ENCODE peak calls at places on chromosome 12, in seven cellular contexts. One of them, this sample, is unnamed.

GRCh38 chr12:49987620-49988303 is 15.0 kb downstream of the AQP6 start:
- DNase-seq in stimulated activated CD8-positive, alpha-beta memory T cell treated with anti-CD3 and anti-CD28 coated beads, Interleukin-2, amount 100 ng/mL, for 48 hours: no peak
- DNase-seq in AML-193: peak; percentile 70
- DNase-seq in NCI-H1092 treated with DMSO at 0.1 percent for 48 hours: peak; percentile 65
- DNase-seq in activated CD4-positive, CD25-positive, alpha-beta regulatory T cell treated with anti-CD3 and anti-CD28 coated beads, Interleukin-2, amount 50 U/mL, for 72 hours: no peak
- DNase-seq in head of caudate nucleus: no peak
- DNase-seq in fibroblast of the aortic adventitia: no peak
- DNase-seq in this sample: no peak

GRCh38 chr12:116990329-116990728 is 79.6 kb downstream of the FBXW8 start:
- DNase-seq in AML-193: no peak
- DNase-seq in head of caudate nucleus: no peak
- DNase-seq in activated CD4-positive, CD25-positive, alpha-beta regulatory T cell treated with anti-CD3 and anti-CD28 coated beads, Interleukin-2, amount 50 U/mL, for 72 hours: no peak
- DNase-seq in NCI-H1092 treated with DMSO at 0.1 percent for 48 hours: no peak
- DNase-seq in fibroblast of the aortic adventitia: no peak
- DNase-seq in stimulated activated CD8-positive, alpha-beta memory T cell treated with anti-CD3 and anti-CD28 coated beads, Interleukin-2, amount 100 ng/mL, for 48 hours: no peak
- DNase-seq in this sample: no peak

GRCh38 chr12:57101892-57102695 is 9.1 kb downstream of the STAT6 start:
- DNase-seq in stimulated activated CD8-positive, alpha-beta memory T cell treated with anti-CD3 and anti-CD28 coated beads, Interleukin-2, amount 100 ng/mL, for 48 hours: no peak
- DNase-seq in activated CD4-positive, CD25-positive, alpha-beta regulatory T cell treated with anti-CD3 and anti-CD28 coated beads, Interleukin-2, amount 50 U/mL, for 72 hours: no peak
- DNase-seq in NCI-H1092 treated with DMSO at 0.1 percent for 48 hours: no peak
- DNase-seq in AML-193: no peak
- DNase-seq in head of caudate nucleus: no peak
- DNase-seq in fibroblast of the aortic adventitia: no peak
- DNase-seq in this sample: no peak

GRCh38 chr12:18165422-18165871 is 75.5 kb upstream of the RERGL start:
- DNase-seq in head of caudate nucleus: no peak
- DNase-seq in stimulated activated CD8-positive, alpha-beta memory T cell treated with anti-CD3 and anti-CD28 coated beads, Interleukin-2, amount 100 ng/mL, for 48 hours: no peak
- DNase-seq in activated CD4-positive, CD25-positive, alpha-beta regulatory T cell treated with anti-CD3 and anti-CD28 coated beads, Interleukin-2, amount 50 U/mL, for 72 hours: no peak
- DNase-seq in NCI-H1092 treated with DMSO at 0.1 percent for 48 hours: peak; percentile 40
- DNase-seq in AML-193: peak; percentile 29
- DNase-seq in fibroblast of the aortic adventitia: peak; percentile 55
- DNase-seq in this sample: peak; percentile 29

GRCh38 chr12:65308001-65308400 is 29.5 kb downstream of the MSRB3 start:
- DNase-seq in NCI-H1092 treated with DMSO at 0.1 percent for 48 hours: no peak
- DNase-seq in activated CD4-positive, CD25-positive, alpha-beta regulatory T cell treated with anti-CD3 and anti-CD28 coated beads, Interleukin-2, amount 50 U/mL, for 72 hours: no peak
- DNase-seq in head of caudate nucleus: no peak
- DNase-seq in AML-193: peak; percentile 28
- DNase-seq in stimulated activated CD8-positive, alpha-beta memory T cell treated with anti-CD3 and anti-CD28 coated beads, Interleukin-2, amount 100 ng/mL, for 48 hours: no peak
- DNase-seq in fibroblast of the aortic adventitia: peak; percentile 32
- DNase-seq in this sample: no peak

GRCh38 chr12:53231859-53232640 is at the start of gene RARG:
- DNase-seq in NCI-H1092 treated with DMSO at 0.1 percent for 48 hours: no peak
- DNase-seq in head of caudate nucleus: no peak
- DNase-seq in AML-193: no peak
- DNase-seq in activated CD4-positive, CD25-positive, alpha-beta regulatory T cell treated with anti-CD3 and anti-CD28 coated beads, Interleukin-2, amount 50 U/mL, for 72 hours: peak; percentile 65
- DNase-seq in stimulated activated CD8-positive, alpha-beta memory T cell treated with anti-CD3 and anti-CD28 coated beads, Interleukin-2, amount 100 ng/mL, for 48 hours: peak; percentile 55
- DNase-seq in fibroblast of the aortic adventitia: peak; percentile 61
- DNase-seq in this sample: no peak

GRCh38 chr12:32049956-32050355 is 56.7 kb upstream of the BICD1 start:
- DNase-seq in fibroblast of the aortic adventitia: no peak
- DNase-seq in stimulated activated CD8-positive, alpha-beta memory T cell treated with anti-CD3 and anti-CD28 coated beads, Interleukin-2, amount 100 ng/mL, for 48 hours: no peak
- DNase-seq in AML-193: no peak
- DNase-seq in activated CD4-positive, CD25-positive, alpha-beta regulatory T cell treated with anti-CD3 and anti-CD28 coated beads, Interleukin-2, amount 50 U/mL, for 72 hours: no peak
- DNase-seq in NCI-H1092 treated with DMSO at 0.1 percent for 48 hours: no peak
- DNase-seq in head of caudate nucleus: no peak
- DNase-seq in this sample: no peak

GRCh38 chr12:14396071-14396470 is 30.6 kb downstream of the ATF7IP start:
- DNase-seq in activated CD4-positive, CD25-positive, alpha-beta regulatory T cell treated with anti-CD3 and anti-CD28 coated beads, Interleukin-2, amount 50 U/mL, for 72 hours: no peak
- DNase-seq in fibroblast of the aortic adventitia: no peak
- DNase-seq in NCI-H1092 treated with DMSO at 0.1 percent for 48 hours: no peak
- DNase-seq in AML-193: no peak
- DNase-seq in head of caudate nucleus: no peak
- DNase-seq in stimulated activated CD8-positive, alpha-beta memory T cell treated with anti-CD3 and anti-CD28 coated beads, Interleukin-2, amount 100 ng/mL, for 48 hours: no peak
- DNase-seq in this sample: no peak

GRCh38 chr12:131894981-131895639 is 688 bp downstream of the ULK1 start:
- DNase-seq in NCI-H1092 treated with DMSO at 0.1 percent for 48 hours: no peak
- DNase-seq in activated CD4-positive, CD25-positive, alpha-beta regulatory T cell treated with anti-CD3 and anti-CD28 coated beads, Interleukin-2, amount 50 U/mL, for 72 hours: no peak
- DNase-seq in fibroblast of the aortic adventitia: no peak
- DNase-seq in head of caudate nucleus: no peak
- DNase-seq in stimulated activated CD8-positive, alpha-beta memory T cell treated with anti-CD3 and anti-CD28 coated beads, Interleukin-2, amount 100 ng/mL, for 48 hours: no peak
- DNase-seq in AML-193: no peak
- DNase-seq in this sample: no peak

GRCh38 chr12:114248527-114248926 is 157.4 kb downstream of the TBX5 start:
- DNase-seq in AML-193: no peak
- DNase-seq in activated CD4-positive, CD25-positive, alpha-beta regulatory T cell treated with anti-CD3 and anti-CD28 coated beads, Interleukin-2, amount 50 U/mL, for 72 hours: no peak
- DNase-seq in NCI-H1092 treated with DMSO at 0.1 percent for 48 hours: no peak
- DNase-seq in head of caudate nucleus: no peak
- DNase-seq in fibroblast of the aortic adventitia: no peak
- DNase-seq in stimulated activated CD8-positive, alpha-beta memory T cell treated with anti-CD3 and anti-CD28 coated beads, Interleukin-2, amount 100 ng/mL, for 48 hours: no peak
- DNase-seq in this sample: no peak

GRCh38 chr12:47748899-47749298 is 9.8 kb downstream of the RAPGEF3 start:
- DNase-seq in stimulated activated CD8-positive, alpha-beta memory T cell treated with anti-CD3 and anti-CD28 coated beads, Interleukin-2, amount 100 ng/mL, for 48 hours: no peak
- DNase-seq in fibroblast of the aortic adventitia: no peak
- DNase-seq in activated CD4-positive, CD25-positive, alpha-beta regulatory T cell treated with anti-CD3 and anti-CD28 coated beads, Interleukin-2, amount 50 U/mL, for 72 hours: no peak
- DNase-seq in AML-193: no peak
- DNase-seq in head of caudate nucleus: no peak
- DNase-seq in NCI-H1092 treated with DMSO at 0.1 percent for 48 hours: no peak
- DNase-seq in this sample: no peak

GRCh38 chr12:124441443-124442190 is 125.8 kb downstream of the NCOR2 start:
- DNase-seq in head of caudate nucleus: no peak
- DNase-seq in AML-193: no peak
- DNase-seq in stimulated activated CD8-positive, alpha-beta memory T cell treated with anti-CD3 and anti-CD28 coated beads, Interleukin-2, amount 100 ng/mL, for 48 hours: no peak
- DNase-seq in activated CD4-positive, CD25-positive, alpha-beta regulatory T cell treated with anti-CD3 and anti-CD28 coated beads, Interleukin-2, amount 50 U/mL, for 72 hours: no peak
- DNase-seq in NCI-H1092 treated with DMSO at 0.1 percent for 48 hours: no peak
- DNase-seq in fibroblast of the aortic adventitia: peak; percentile 95
- DNase-seq in this sample: peak; percentile 93

GRCh38 chr12:40597133-40597532 is 95.1 kb upstream of the CNTN1 start:
- DNase-seq in NCI-H1092 treated with DMSO at 0.1 percent for 48 hours: no peak
- DNase-seq in AML-193: no peak
- DNase-seq in fibroblast of the aortic adventitia: no peak
- DNase-seq in stimulated activated CD8-positive, alpha-beta memory T cell treated with anti-CD3 and anti-CD28 coated beads, Interleukin-2, amount 100 ng/mL, for 48 hours: no peak
- DNase-seq in activated CD4-positive, CD25-positive, alpha-beta regulatory T cell treated with anti-CD3 and anti-CD28 coated beads, Interleukin-2, amount 50 U/mL, for 72 hours: no peak
- DNase-seq in head of caudate nucleus: no peak
- DNase-seq in this sample: no peak

GRCh38 chr12:77204055-77204454 is 138.7 kb upstream of the E2F7 start:
- DNase-seq in head of caudate nucleus: no peak
- DNase-seq in fibroblast of the aortic adventitia: no peak
- DNase-seq in activated CD4-positive, CD25-positive, alpha-beta regulatory T cell treated with anti-CD3 and anti-CD28 coated beads, Interleukin-2, amount 50 U/mL, for 72 hours: no peak
- DNase-seq in stimulated activated CD8-positive, alpha-beta memory T cell treated with anti-CD3 and anti-CD28 coated beads, Interleukin-2, amount 100 ng/mL, for 48 hours: no peak
- DNase-seq in NCI-H1092 treated with DMSO at 0.1 percent for 48 hours: no peak
- DNase-seq in AML-193: no peak
- DNase-seq in this sample: no peak

GRCh38 chr12:21891763-21892217 is 49.4 kb downstream of the ABCC9 start:
- DNase-seq in NCI-H1092 treated with DMSO at 0.1 percent for 48 hours: no peak
- DNase-seq in stimulated activated CD8-positive, alpha-beta memory T cell treated with anti-CD3 and anti-CD28 coated beads, Interleukin-2, amount 100 ng/mL, for 48 hours: no peak
- DNase-seq in head of caudate nucleus: no peak
- DNase-seq in activated CD4-positive, CD25-positive, alpha-beta regulatory T cell treated with anti-CD3 and anti-CD28 coated beads, Interleukin-2, amount 50 U/mL, for 72 hours: no peak
- DNase-seq in AML-193: no peak
- DNase-seq in fibroblast of the aortic adventitia: peak; percentile 80
- DNase-seq in this sample: no peak

GRCh38 chr12:47035459-47035858 is 44.0 kb upstream of the PCED1B start:
- DNase-seq in activated CD4-positive, CD25-positive, alpha-beta regulatory T cell treated with anti-CD3 and anti-CD28 coated beads, Interleukin-2, amount 50 U/mL, for 72 hours: no peak
- DNase-seq in AML-193: no peak
- DNase-seq in stimulated activated CD8-positive, alpha-beta memory T cell treated with anti-CD3 and anti-CD28 coated beads, Interleukin-2, amount 100 ng/mL, for 48 hours: no peak
- DNase-seq in fibroblast of the aortic adventitia: no peak
- DNase-seq in head of caudate nucleus: no peak
- DNase-seq in NCI-H1092 treated with DMSO at 0.1 percent for 48 hours: no peak
- DNase-seq in this sample: no peak

GRCh38 chr12:53770281-53770680 is 18.5 kb upstream of the CISTR start:
- DNase-seq in stimulated activated CD8-positive, alpha-beta memory T cell treated with anti-CD3 and anti-CD28 coated beads, Interleukin-2, amount 100 ng/mL, for 48 hours: no peak
- DNase-seq in head of caudate nucleus: no peak
- DNase-seq in AML-193: no peak
- DNase-seq in NCI-H1092 treated with DMSO at 0.1 percent for 48 hours: no peak
- DNase-seq in activated CD4-positive, CD25-positive, alpha-beta regulatory T cell treated with anti-CD3 and anti-CD28 coated beads, Interleukin-2, amount 50 U/mL, for 72 hours: no peak
- DNase-seq in fibroblast of the aortic adventitia: peak; percentile 95
- DNase-seq in this sample: peak; percentile 89

GRCh38 chr12:65656904-65657351 is 167.4 kb upstream of the HMGA2 start:
- DNase-seq in stimulated activated CD8-positive, alpha-beta memory T cell treated with anti-CD3 and anti-CD28 coated beads, Interleukin-2, amount 100 ng/mL, for 48 hours: no peak
- DNase-seq in head of caudate nucleus: no peak
- DNase-seq in NCI-H1092 treated with DMSO at 0.1 percent for 48 hours: no peak
- DNase-seq in activated CD4-positive, CD25-positive, alpha-beta regulatory T cell treated with anti-CD3 and anti-CD28 coated beads, Interleukin-2, amount 50 U/mL, for 72 hours: no peak
- DNase-seq in fibroblast of the aortic adventitia: peak; percentile 94
- DNase-seq in AML-193: peak; percentile 20
- DNase-seq in this sample: peak; percentile 100

GRCh38 chr12:22982635-22983034 is 357.7 kb downstream of the ETNK1 start:
- DNase-seq in stimulated activated CD8-positive, alpha-beta memory T cell treated with anti-CD3 and anti-CD28 coated beads, Interleukin-2, amount 100 ng/mL, for 48 hours: no peak
- DNase-seq in NCI-H1092 treated with DMSO at 0.1 percent for 48 hours: no peak
- DNase-seq in fibroblast of the aortic adventitia: no peak
- DNase-seq in head of caudate nucleus: no peak
- DNase-seq in activated CD4-positive, CD25-positive, alpha-beta regulatory T cell treated with anti-CD3 and anti-CD28 coated beads, Interleukin-2, amount 50 U/mL, for 72 hours: no peak
- DNase-seq in AML-193: no peak
- DNase-seq in this sample: no peak

GRCh38 chr12:26205946-26206345 is 10.6 kb downstream of the SSPN start:
- DNase-seq in AML-193: no peak
- DNase-seq in fibroblast of the aortic adventitia: no peak
- DNase-seq in head of caudate nucleus: no peak
- DNase-seq in NCI-H1092 treated with DMSO at 0.1 percent for 48 hours: no peak
- DNase-seq in stimulated activated CD8-positive, alpha-beta memory T cell treated with anti-CD3 and anti-CD28 coated beads, Interleukin-2, amount 100 ng/mL, for 48 hours: no peak
- DNase-seq in activated CD4-positive, CD25-positive, alpha-beta regulatory T cell treated with anti-CD3 and anti-CD28 coated beads, Interleukin-2, amount 50 U/mL, for 72 hours: no peak
- DNase-seq in this sample: no peak

GRCh38 chr12:3103806-3104205 is 26.6 kb downstream of the TSPAN9 start:
- DNase-seq in activated CD4-positive, CD25-positive, alpha-beta regulatory T cell treated with anti-CD3 and anti-CD28 coated beads, Interleukin-2, amount 50 U/mL, for 72 hours: no peak
- DNase-seq in NCI-H1092 treated with DMSO at 0.1 percent for 48 hours: no peak
- DNase-seq in AML-193: no peak
- DNase-seq in head of caudate nucleus: no peak
- DNase-seq in stimulated activated CD8-positive, alpha-beta memory T cell treated with anti-CD3 and anti-CD28 coated beads, Interleukin-2, amount 100 ng/mL, for 48 hours: no peak
- DNase-seq in fibroblast of the aortic adventitia: no peak
- DNase-seq in this sample: no peak

GRCh38 chr12:32679091-32679909 is at the start of gene DNM1L:
- DNase-seq in head of caudate nucleus: peak; percentile 89
- DNase-seq in stimulated activated CD8-positive, alpha-beta memory T cell treated with anti-CD3 and anti-CD28 coated beads, Interleukin-2, amount 100 ng/mL, for 48 hours: peak; percentile 84
- DNase-seq in fibroblast of the aortic adventitia: peak; percentile 92
- DNase-seq in AML-193: peak; percentile 91
- DNase-seq in NCI-H1092 treated with DMSO at 0.1 percent for 48 hours: peak; percentile 94
- DNase-seq in activated CD4-positive, CD25-positive, alpha-beta regulatory T cell treated with anti-CD3 and anti-CD28 coated beads, Interleukin-2, amount 50 U/mL, for 72 hours: peak; percentile 89
- DNase-seq in this sample: peak; percentile 89

GRCh38 chr12:83823386-83824045 is 1089.1 kb downstream of the SLC6A15 start:
- DNase-seq in head of caudate nucleus: peak; percentile 64
- DNase-seq in activated CD4-positive, CD25-positive, alpha-beta regulatory T cell treated with anti-CD3 and anti-CD28 coated beads, Interleukin-2, amount 50 U/mL, for 72 hours: no peak
- DNase-seq in stimulated activated CD8-positive, alpha-beta memory T cell treated with anti-CD3 and anti-CD28 coated beads, Interleukin-2, amount 100 ng/mL, for 48 hours: peak; percentile 4
- DNase-seq in AML-193: peak; percentile 45
- DNase-seq in NCI-H1092 treated with DMSO at 0.1 percent for 48 hours: peak; percentile 30
- DNase-seq in fibroblast of the aortic adventitia: no peak
- DNase-seq in this sample: no peak

GRCh38 chr12:70948236-70948975 is 27.9 kb upstream of the PTPRR start:
- DNase-seq in head of caudate nucleus: no peak
- DNase-seq in activated CD4-positive, CD25-positive, alpha-beta regulatory T cell treated with anti-CD3 and anti-CD28 coated beads, Interleukin-2, amount 50 U/mL, for 72 hours: no peak
- DNase-seq in fibroblast of the aortic adventitia: no peak
- DNase-seq in NCI-H1092 treated with DMSO at 0.1 percent for 48 hours: no peak
- DNase-seq in AML-193: no peak
- DNase-seq in stimulated activated CD8-positive, alpha-beta memory T cell treated with anti-CD3 and anti-CD28 coated beads, Interleukin-2, amount 100 ng/mL, for 48 hours: no peak
- DNase-seq in this sample: no peak

GRCh38 chr12:105359840-105360239 is 29.3 kb downstream of the C12orf75 start:
- DNase-seq in AML-193: no peak
- DNase-seq in fibroblast of the aortic adventitia: peak; percentile 17
- DNase-seq in NCI-H1092 treated with DMSO at 0.1 percent for 48 hours: no peak
- DNase-seq in stimulated activated CD8-positive, alpha-beta memory T cell treated with anti-CD3 and anti-CD28 coated beads, Interleukin-2, amount 100 ng/mL, for 48 hours: no peak
- DNase-seq in head of caudate nucleus: no peak
- DNase-seq in activated CD4-positive, CD25-positive, alpha-beta regulatory T cell treated with anti-CD3 and anti-CD28 coated beads, Interleukin-2, amount 50 U/mL, for 72 hours: no peak
- DNase-seq in this sample: no peak

GRCh38 chr12:91542048-91542447 is 359.4 kb upstream of the DCN start:
- DNase-seq in activated CD4-positive, CD25-positive, alpha-beta regulatory T cell treated with anti-CD3 and anti-CD28 coated beads, Interleukin-2, amount 50 U/mL, for 72 hours: no peak
- DNase-seq in AML-193: no peak
- DNase-seq in fibroblast of the aortic adventitia: no peak
- DNase-seq in head of caudate nucleus: no peak
- DNase-seq in stimulated activated CD8-positive, alpha-beta memory T cell treated with anti-CD3 and anti-CD28 coated beads, Interleukin-2, amount 100 ng/mL, for 48 hours: no peak
- DNase-seq in NCI-H1092 treated with DMSO at 0.1 percent for 48 hours: no peak
- DNase-seq in this sample: no peak

GRCh38 chr12:124055066-124055465 is 82.1 kb downstream of the ZNF664 start:
- DNase-seq in NCI-H1092 treated with DMSO at 0.1 percent for 48 hours: no peak
- DNase-seq in activated CD4-positive, CD25-positive, alpha-beta regulatory T cell treated with anti-CD3 and anti-CD28 coated beads, Interleukin-2, amount 50 U/mL, for 72 hours: no peak
- DNase-seq in stimulated activated CD8-positive, alpha-beta memory T cell treated with anti-CD3 and anti-CD28 coated beads, Interleukin-2, amount 100 ng/mL, for 48 hours: no peak
- DNase-seq in head of caudate nucleus: no peak
- DNase-seq in AML-193: no peak
- DNase-seq in fibroblast of the aortic adventitia: no peak
- DNase-seq in this sample: no peak

GRCh38 chr12:121709478-121709890 is 3.1 kb upstream of the TMEM120B start:
- DNase-seq in AML-193: no peak
- DNase-seq in stimulated activated CD8-positive, alpha-beta memory T cell treated with anti-CD3 and anti-CD28 coated beads, Interleukin-2, amount 100 ng/mL, for 48 hours: no peak
- DNase-seq in head of caudate nucleus: no peak
- DNase-seq in fibroblast of the aortic adventitia: peak; percentile 61
- DNase-seq in NCI-H1092 treated with DMSO at 0.1 percent for 48 hours: no peak
- DNase-seq in activated CD4-positive, CD25-positive, alpha-beta regulatory T cell treated with anti-CD3 and anti-CD28 coated beads, Interleukin-2, amount 50 U/mL, for 72 hours: no peak
- DNase-seq in this sample: peak; percentile 51

GRCh38 chr12:70590051-70590450 is 47.2 kb downstream of the PTPRB start:
- DNase-seq in NCI-H1092 treated with DMSO at 0.1 percent for 48 hours: peak; percentile 45
- DNase-seq in stimulated activated CD8-positive, alpha-beta memory T cell treated with anti-CD3 and anti-CD28 coated beads, Interleukin-2, amount 100 ng/mL, for 48 hours: peak; percentile 48
- DNase-seq in activated CD4-positive, CD25-positive, alpha-beta regulatory T cell treated with anti-CD3 and anti-CD28 coated beads, Interleukin-2, amount 50 U/mL, for 72 hours: peak; percentile 58
- DNase-seq in head of caudate nucleus: peak; percentile 91
- DNase-seq in AML-193: peak; percentile 58
- DNase-seq in fibroblast of the aortic adventitia: peak; percentile 88
- DNase-seq in this sample: peak; percentile 75

GRCh38 chr12:104485651-104486341 is 29.0 kb downstream of the CHST11 start:
- DNase-seq in AML-193: no peak
- DNase-seq in fibroblast of the aortic adventitia: no peak
- DNase-seq in NCI-H1092 treated with DMSO at 0.1 percent for 48 hours: no peak
- DNase-seq in stimulated activated CD8-positive, alpha-beta memory T cell treated with anti-CD3 and anti-CD28 coated beads, Interleukin-2, amount 100 ng/mL, for 48 hours: no peak
- DNase-seq in activated CD4-positive, CD25-positive, alpha-beta regulatory T cell treated with anti-CD3 and anti-CD28 coated beads, Interleukin-2, amount 50 U/mL, for 72 hours: no peak
- DNase-seq in head of caudate nucleus: no peak
- DNase-seq in this sample: no peak

GRCh38 chr12:68746572-68747180 is 700 bp downstream of the SLC35E3 start:
- DNase-seq in stimulated activated CD8-positive, alpha-beta memory T cell treated with anti-CD3 and anti-CD28 coated beads, Interleukin-2, amount 100 ng/mL, for 48 hours: peak; percentile 17
- DNase-seq in NCI-H1092 treated with DMSO at 0.1 percent for 48 hours: no peak
- DNase-seq in activated CD4-positive, CD25-positive, alpha-beta regulatory T cell treated with anti-CD3 and anti-CD28 coated beads, Interleukin-2, amount 50 U/mL, for 72 hours: peak; percentile 63
- DNase-seq in AML-193: no peak
- DNase-seq in head of caudate nucleus: peak; percentile 63
- DNase-seq in fibroblast of the aortic adventitia: peak; percentile 66
- DNase-seq in this sample: peak; percentile 11

GRCh38 chr12:110744697-110745264 is 2.1 kb upstream of the PPP1CC start:
- DNase-seq in AML-193: no peak
- DNase-seq in head of caudate nucleus: no peak
- DNase-seq in NCI-H1092 treated with DMSO at 0.1 percent for 48 hours: no peak
- DNase-seq in activated CD4-positive, CD25-positive, alpha-beta regulatory T cell treated with anti-CD3 and anti-CD28 coated beads, Interleukin-2, amount 50 U/mL, for 72 hours: no peak
- DNase-seq in fibroblast of the aortic adventitia: no peak
- DNase-seq in stimulated activated CD8-positive, alpha-beta memory T cell treated with anti-CD3 and anti-CD28 coated beads, Interleukin-2, amount 100 ng/mL, for 48 hours: no peak
- DNase-seq in this sample: no peak

GRCh38 chr12:63905523-63905922 is 61.0 kb downstream of the SRGAP1 start:
- DNase-seq in fibroblast of the aortic adventitia: no peak
- DNase-seq in stimulated activated CD8-positive, alpha-beta memory T cell treated with anti-CD3 and anti-CD28 coated beads, Interleukin-2, amount 100 ng/mL, for 48 hours: no peak
- DNase-seq in head of caudate nucleus: no peak
- DNase-seq in AML-193: peak; percentile 73
- DNase-seq in NCI-H1092 treated with DMSO at 0.1 percent for 48 hours: no peak
- DNase-seq in activated CD4-positive, CD25-positive, alpha-beta regulatory T cell treated with anti-CD3 and anti-CD28 coated beads, Interleukin-2, amount 50 U/mL, for 72 hours: no peak
- DNase-seq in this sample: no peak

GRCh38 chr12:49959570-49960473 is 1.9 kb upstream of the AQP5 start:
- DNase-seq in stimulated activated CD8-positive, alpha-beta memory T cell treated with anti-CD3 and anti-CD28 coated beads, Interleukin-2, amount 100 ng/mL, for 48 hours: no peak
- DNase-seq in fibroblast of the aortic adventitia: peak; percentile 56
- DNase-seq in activated CD4-positive, CD25-positive, alpha-beta regulatory T cell treated with anti-CD3 and anti-CD28 coated beads, Interleukin-2, amount 50 U/mL, for 72 hours: no peak
- DNase-seq in AML-193: no peak
- DNase-seq in head of caudate nucleus: no peak
- DNase-seq in NCI-H1092 treated with DMSO at 0.1 percent for 48 hours: no peak
- DNase-seq in this sample: no peak

GRCh38 chr12:104137175-104137901 is 672 bp downstream of the NFYB start:
- DNase-seq in activated CD4-positive, CD25-positive, alpha-beta regulatory T cell treated with anti-CD3 and anti-CD28 coated beads, Interleukin-2, amount 50 U/mL, for 72 hours: peak; percentile 58
- DNase-seq in NCI-H1092 treated with DMSO at 0.1 percent for 48 hours: peak; percentile 21
- DNase-seq in stimulated activated CD8-positive, alpha-beta memory T cell treated with anti-CD3 and anti-CD28 coated beads, Interleukin-2, amount 100 ng/mL, for 48 hours: peak; percentile 38
- DNase-seq in fibroblast of the aortic adventitia: peak; percentile 41
- DNase-seq in AML-193: peak; percentile 23
- DNase-seq in head of caudate nucleus: no peak
- DNase-seq in this sample: peak; percentile 32

GRCh38 chr12:120199595-120200306 is 1.2 kb downstream of the RPLP0 start:
- DNase-seq in fibroblast of the aortic adventitia: peak; percentile 98
- DNase-seq in stimulated activated CD8-positive, alpha-beta memory T cell treated with anti-CD3 and anti-CD28 coated beads, Interleukin-2, amount 100 ng/mL, for 48 hours: no peak
- DNase-seq in head of caudate nucleus: no peak
- DNase-seq in AML-193: peak; percentile 4
- DNase-seq in activated CD4-positive, CD25-positive, alpha-beta regulatory T cell treated with anti-CD3 and anti-CD28 coated beads, Interleukin-2, amount 50 U/mL, for 72 hours: no peak
- DNase-seq in NCI-H1092 treated with DMSO at 0.1 percent for 48 hours: no peak
- DNase-seq in this sample: peak; percentile 76

GRCh38 chr12:117124421-117125274 is 25.4 kb upstream of the TESC start:
- DNase-seq in activated CD4-positive, CD25-positive, alpha-beta regulatory T cell treated with anti-CD3 and anti-CD28 coated beads, Interleukin-2, amount 50 U/mL, for 72 hours: no peak
- DNase-seq in NCI-H1092 treated with DMSO at 0.1 percent for 48 hours: no peak
- DNase-seq in stimulated activated CD8-positive, alpha-beta memory T cell treated with anti-CD3 and anti-CD28 coated beads, Interleukin-2, amount 100 ng/mL, for 48 hours: no peak
- DNase-seq in head of caudate nucleus: no peak
- DNase-seq in AML-193: no peak
- DNase-seq in fibroblast of the aortic adventitia: no peak
- DNase-seq in this sample: no peak

This sample was measured in astrocyte of the cerebellum.